ENCODE peak calls at places on chromosomes 4 and X, in five cellular contexts. One of them, this sample, is unnamed.

GRCh38 chrX:44019911-44020310 is 46.7 kb upstream of the NDP start:
- DNase-seq in HFF-Myc: no peak
- DNase-seq in pancreas: no peak
- DNase-seq in CD8-positive, alpha-beta T cell: no peak
- DNase-seq in fibroblast of pulmonary artery: no peak
- DNase-seq in this sample: no peak

GRCh38 chr4:85967872-85968271 is 392.0 kb downstream of the MAPK10 start:
- DNase-seq in pancreas: no peak
- DNase-seq in fibroblast of pulmonary artery: peak
- DNase-seq in CD8-positive, alpha-beta T cell: no peak
- DNase-seq in HFF-Myc: no peak
- DNase-seq in this sample: no peak

GRCh38 chrX:134761788-134762187 is 103.5 kb upstream of the PLAC1 start:
- DNase-seq in pancreas: no peak
- DNase-seq in CD8-positive, alpha-beta T cell: no peak
- DNase-seq in fibroblast of pulmonary artery: no peak
- DNase-seq in HFF-Myc: no peak
- DNase-seq in this sample: no peak

GRCh38 chrX:132532955-132533354 is 44.1 kb upstream of the MBNL3 start:
- DNase-seq in HFF-Myc: peak
- DNase-seq in pancreas: no peak
- DNase-seq in fibroblast of pulmonary artery: peak
- DNase-seq in CD8-positive, alpha-beta T cell: no peak
- DNase-seq in this sample: peak

GRCh38 chr4:118076958-118077766 is 42.9 kb downstream of the NDST3 start:
- DNase-seq in fibroblast of pulmonary artery: peak
- DNase-seq in pancreas: peak
- DNase-seq in HFF-Myc: peak
- DNase-seq in CD8-positive, alpha-beta T cell: no peak
- DNase-seq in this sample: no peak

GRCh38 chr4:100288167-100288566 is 97.9 kb upstream of the DDIT4L start:
- DNase-seq in pancreas: no peak
- DNase-seq in fibroblast of pulmonary artery: peak
- DNase-seq in HFF-Myc: no peak
- DNase-seq in CD8-positive, alpha-beta T cell: no peak
- DNase-seq in this sample: peak

GRCh38 chrX:2705461-2705860 is 14.4 kb downstream of the CD99 start:
- DNase-seq in HFF-Myc: no peak
- DNase-seq in CD8-positive, alpha-beta T cell: no peak
- DNase-seq in fibroblast of pulmonary artery: no peak
- DNase-seq in pancreas: no peak
- DNase-seq in this sample: no peak

GRCh38 chrX:44898411-44899221 is 25.6 kb downstream of the KDM6A start:
- DNase-seq in CD8-positive, alpha-beta T cell: no peak
- DNase-seq in pancreas: no peak
- DNase-seq in fibroblast of pulmonary artery: no peak
- DNase-seq in HFF-Myc: no peak
- DNase-seq in this sample: no peak

GRCh38 chr4:3414421-3415279 is 27.1 kb upstream of the HGFAC start:
- DNase-seq in pancreas: no peak
- DNase-seq in fibroblast of pulmonary artery: no peak
- DNase-seq in HFF-Myc: no peak
- DNase-seq in CD8-positive, alpha-beta T cell: no peak
- DNase-seq in this sample: no peak

DNA sequence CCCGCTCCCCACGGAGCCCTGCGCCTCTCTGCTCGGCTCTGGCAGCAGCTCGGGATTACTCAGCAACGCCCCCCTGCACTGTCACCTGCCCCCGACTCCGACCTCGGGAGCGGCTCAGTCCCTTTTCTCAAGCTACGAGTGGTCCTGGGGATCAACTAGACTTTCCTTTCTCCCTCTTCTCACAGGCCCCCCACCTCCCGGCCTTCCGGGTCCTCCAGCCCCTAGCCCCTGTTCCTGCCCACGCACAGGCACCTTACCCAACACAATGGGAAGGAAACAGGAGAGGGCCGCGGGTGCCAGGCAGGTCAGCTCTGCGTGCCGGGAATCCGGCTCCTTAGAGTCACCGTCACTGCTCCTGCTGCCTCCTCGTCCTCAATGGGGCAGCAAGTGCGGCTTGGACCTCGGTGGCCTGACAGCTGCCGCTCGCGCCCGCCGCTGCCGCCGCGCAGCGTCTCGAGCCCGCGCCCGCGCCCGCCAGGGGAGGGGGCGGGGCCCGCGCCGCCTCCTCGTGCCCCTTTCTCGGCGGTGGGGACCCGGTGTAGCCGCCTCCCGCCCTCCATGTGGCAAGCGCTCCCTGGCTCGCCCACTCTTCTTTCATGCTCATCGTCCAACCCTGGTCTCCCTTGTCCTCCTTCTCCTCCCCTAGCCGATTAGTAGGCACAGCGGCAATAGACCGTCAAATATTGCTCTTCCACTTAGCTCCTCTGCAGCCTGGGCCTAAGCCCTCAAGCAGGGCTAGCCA is at the start of gene RAB9B:
- DNase-seq in HFF-Myc: no peak
- DNase-seq in CD8-positive, alpha-beta T cell: peak
- DNase-seq in fibroblast of pulmonary artery: no peak
- DNase-seq in pancreas: peak
- DNase-seq in this sample: peak
- H3K4me3 ChIP-seq in HFF-Myc: peak
- H3K4me3 ChIP-seq in CD8-positive, alpha-beta T cell: peak
- H3K4me3 ChIP-seq in fibroblast of pulmonary artery: peak
- H3K4me3 ChIP-seq in pancreas: peak
- H3K4me3 ChIP-seq in this sample: peak

DNA sequence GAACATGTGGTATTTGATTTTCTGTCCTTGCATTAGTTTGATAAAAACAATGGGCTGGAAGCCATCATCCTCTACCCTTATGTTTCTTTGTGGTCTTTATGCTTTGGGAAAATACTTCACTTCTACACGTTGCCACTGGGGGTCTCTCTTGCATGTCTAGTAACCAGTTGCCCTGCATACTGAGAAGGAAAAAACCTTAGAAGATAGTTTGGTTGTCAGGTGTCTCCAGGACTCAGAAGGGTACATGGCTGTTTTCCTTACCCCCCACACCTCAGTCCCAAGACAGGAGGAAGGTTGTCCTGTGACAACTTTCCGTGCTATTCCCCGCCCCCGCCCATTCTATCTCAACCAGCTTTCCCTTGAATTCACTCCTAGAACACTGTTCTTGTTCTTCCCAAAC is 62.1 kb upstream of the LANCL3 start:
- DNase-seq in pancreas: no peak
- DNase-seq in HFF-Myc: no peak
- DNase-seq in CD8-positive, alpha-beta T cell: no peak
- DNase-seq in fibroblast of pulmonary artery: no peak
- DNase-seq in this sample: no peak
- TF ChIP-seq CTCF in pancreas: no peak
- TF ChIP-seq CTCF in HFF-Myc: peak
- TF ChIP-seq CTCF in CD8-positive, alpha-beta T cell: no peak
- TF ChIP-seq CTCF in fibroblast of pulmonary artery: peak
- TF ChIP-seq CTCF in this sample: no peak

GRCh38 chr4:10743357-10743756 is 58.8 kb upstream of the CLNK start:
- DNase-seq in CD8-positive, alpha-beta T cell: no peak
- DNase-seq in fibroblast of pulmonary artery: no peak
- DNase-seq in pancreas: no peak
- DNase-seq in HFF-Myc: no peak
- DNase-seq in this sample: no peak
- H3K4me3 ChIP-seq in CD8-positive, alpha-beta T cell: no peak
- H3K4me3 ChIP-seq in fibroblast of pulmonary artery: no peak
- H3K4me3 ChIP-seq in pancreas: no peak
- H3K4me3 ChIP-seq in HFF-Myc: no peak
- H3K4me3 ChIP-seq in this sample: no peak

GRCh38 chr4:6689506-6689960 is 4.1 kb upstream of the S100P start:
- DNase-seq in fibroblast of pulmonary artery: no peak
- DNase-seq in HFF-Myc: no peak
- DNase-seq in CD8-positive, alpha-beta T cell: no peak
- DNase-seq in pancreas: no peak
- DNase-seq in this sample: no peak

GRCh38 chr4:6684656-6685055 is 9.0 kb upstream of the S100P start:
- DNase-seq in pancreas: no peak
- DNase-seq in fibroblast of pulmonary artery: no peak
- DNase-seq in CD8-positive, alpha-beta T cell: no peak
- DNase-seq in HFF-Myc: no peak
- DNase-seq in this sample: no peak

GRCh38 chr4:6688879-6689505 is 4.7 kb upstream of the S100P start:
- DNase-seq in CD8-positive, alpha-beta T cell: peak
- DNase-seq in HFF-Myc: peak
- DNase-seq in pancreas: no peak
- DNase-seq in fibroblast of pulmonary artery: peak
- DNase-seq in this sample: peak

GRCh38 chr4:6686104-6686787 is 7.4 kb upstream of the S100P start:
- DNase-seq in HFF-Myc: no peak
- DNase-seq in pancreas: no peak
- DNase-seq in fibroblast of pulmonary artery: no peak
- DNase-seq in CD8-positive, alpha-beta T cell: no peak
- DNase-seq in this sample: no peak

DNA sequence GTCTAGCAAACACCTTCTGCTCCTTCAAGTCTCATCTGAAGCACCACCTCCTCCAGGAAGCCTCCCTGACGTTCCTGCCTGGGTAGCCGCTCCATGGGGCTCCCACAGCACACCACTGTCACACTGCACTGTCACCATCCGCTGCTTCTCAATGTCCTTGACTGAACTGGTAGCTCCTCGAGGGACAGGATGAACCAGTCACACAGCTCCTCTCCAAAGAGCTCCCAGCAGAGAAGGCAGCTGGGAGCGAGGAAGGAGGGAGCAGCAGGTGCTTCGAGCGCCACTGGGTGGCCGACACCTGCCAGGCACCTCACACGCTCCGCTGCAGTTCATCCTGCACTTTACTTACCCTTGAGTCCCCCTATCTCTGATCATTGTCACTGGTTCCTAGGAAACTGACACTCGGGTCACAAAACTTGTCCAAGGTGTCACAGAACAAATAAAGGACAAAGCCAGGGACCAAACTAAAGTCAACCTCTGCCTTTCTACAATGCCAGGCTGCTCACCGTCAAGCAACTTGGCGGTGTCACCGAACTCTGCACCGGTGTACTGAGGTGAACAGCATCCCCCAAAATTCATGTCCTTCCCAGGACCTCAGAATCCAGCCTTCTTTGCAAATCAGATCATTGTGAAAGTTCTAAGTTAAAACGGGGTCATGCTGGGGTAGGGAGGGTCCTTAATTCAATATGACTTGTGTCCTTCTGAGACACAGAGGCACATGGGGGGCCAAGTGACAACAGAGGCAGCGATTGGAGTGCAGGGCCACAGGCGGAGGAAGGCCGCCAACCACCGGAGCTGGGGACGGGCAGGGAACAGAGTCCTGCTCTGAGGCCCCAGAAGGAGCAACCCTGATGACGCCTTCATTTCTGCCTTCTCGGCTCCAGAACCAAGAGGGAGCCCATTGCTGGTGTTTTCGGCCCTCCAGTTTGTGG is 5.5 kb upstream of the S100P start:
- DNase-seq in fibroblast of pulmonary artery: no peak
- DNase-seq in HFF-Myc: no peak
- DNase-seq in pancreas: no peak
- DNase-seq in CD8-positive, alpha-beta T cell: no peak
- DNase-seq in this sample: no peak
- TF ChIP-seq CTCF in fibroblast of pulmonary artery: no peak
- TF ChIP-seq CTCF in HFF-Myc: no peak
- TF ChIP-seq CTCF in pancreas: no peak
- TF ChIP-seq CTCF in CD8-positive, alpha-beta T cell: no peak
- TF ChIP-seq CTCF in this sample: no peak

GRCh38 chr4:139265654-139266053 is 14.4 kb downstream of the MGARP start:
- DNase-seq in CD8-positive, alpha-beta T cell: no peak
- DNase-seq in pancreas: no peak
- DNase-seq in fibroblast of pulmonary artery: no peak
- DNase-seq in HFF-Myc: no peak
- DNase-seq in this sample: no peak

GRCh38 chr4:139266583-139267257 is 13.3 kb downstream of the MGARP start:
- DNase-seq in HFF-Myc: peak
- DNase-seq in CD8-positive, alpha-beta T cell: peak
- DNase-seq in pancreas: no peak
- DNase-seq in fibroblast of pulmonary artery: peak
- DNase-seq in this sample: peak

GRCh38 chr4:139267301-139267700 is 12.7 kb downstream of the MGARP start:
- DNase-seq in CD8-positive, alpha-beta T cell: no peak
- DNase-seq in HFF-Myc: no peak
- DNase-seq in pancreas: no peak
- DNase-seq in fibroblast of pulmonary artery: no peak
- DNase-seq in this sample: no peak

DNA sequence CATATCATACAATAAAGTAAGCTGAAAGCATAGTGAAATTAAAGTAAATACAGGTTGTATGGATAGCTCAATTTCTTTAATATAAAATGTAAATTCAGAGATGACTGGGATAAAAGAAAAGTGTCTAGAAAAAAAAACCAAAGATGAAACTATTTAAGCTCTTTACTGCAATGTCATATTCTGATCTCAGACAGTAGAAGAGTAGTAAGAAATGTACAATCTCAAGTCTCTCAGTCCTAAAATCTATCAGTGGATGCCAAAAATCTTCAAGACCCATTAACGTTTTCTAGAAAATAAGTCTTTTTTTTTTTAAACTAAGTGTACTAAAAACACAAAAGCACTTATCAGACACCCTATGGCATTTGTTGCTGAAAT is 13.8 kb downstream of the MGARP start:
- DNase-seq in CD8-positive, alpha-beta T cell: no peak
- DNase-seq in HFF-Myc: no peak
- DNase-seq in fibroblast of pulmonary artery: no peak
- DNase-seq in pancreas: no peak
- DNase-seq in this sample: no peak
- H3K4me3 ChIP-seq in CD8-positive, alpha-beta T cell: peak
- H3K4me3 ChIP-seq in HFF-Myc: peak
- H3K4me3 ChIP-seq in fibroblast of pulmonary artery: peak
- H3K4me3 ChIP-seq in pancreas: no peak
- H3K4me3 ChIP-seq in this sample: peak